ENCODE peak calls at places on chromosome 6, in six cellular contexts. S, U, X, N, V and P are unnamed samples.

GRCh38 chr6:164005312-164005711 is 590.8 kb downstream of the QKI start:
- DNase-seq in V (no peak), U (no peak), S (no peak), X (no peak), N (no peak), P (no peak)

GRCh38 chr6:148461247-148461646 is 118.6 kb downstream of the SASH1 start:
- DNase-seq in S (no peak), X (no peak), V (no peak), N (no peak), U (no peak), P (no peak)

GRCh38 chr6:41573268-41573667 is 27.1 kb downstream of the FOXP4 start:
- DNase-seq in S (no peak), U (no peak), N (no peak), V (no peak), X (no peak), P (no peak)

GRCh38 chr6:15628499-15629131 is 34.2 kb downstream of the DTNBP1 start:
- DNase-seq in U (no peak), V (no peak), N (peak; percentile 70), S (no peak), X (no peak), P (no peak)

GRCh38 chr6:132968419-132968950 is 154.1 kb downstream of the RPS12 start:
- DNase-seq in X (no peak), U (no peak), N (no peak), V (no peak), S (no peak), P (no peak)

GRCh38 chr6:47041741-47042140 is 391 bp downstream of the ADGRF1 start:
- DNase-seq in V (no peak), X (no peak), U (no peak), N (no peak), S (no peak), P (no peak)

GRCh38 chr6:169689247-169689646 is 12.6 kb downstream of the WDR27 start:
- DNase-seq in U (no peak), V (no peak), S (no peak), X (no peak), N (no peak), P (no peak)

GRCh38 chr6:47161176-47161687 is 119.1 kb upstream of the ADGRF1 start:
- DNase-seq in V (no peak), U (no peak), S (peak; percentile 60), X (no peak), N (no peak), P (no peak)

GRCh38 chr6:20953019-20953418 is 418.8 kb downstream of the CDKAL1 start:
- DNase-seq in X (no peak), U (peak; percentile 95), V (no peak), S (no peak), N (no peak), P (no peak)

GRCh38 chr6:42163941-42164340 is 9.2 kb upstream of the GUCA1A start:
- DNase-seq in N (no peak), V (no peak), X (no peak), S (no peak), U (no peak), P (no peak)

GRCh38 chr6:13487122-13488014 is at the start of gene GFOD1:
- DNase-seq in V (peak; percentile 39), S (peak; percentile 77), U (peak; percentile 84), N (peak; percentile 96), X (peak; percentile 63), P (peak; percentile 83)

GRCh38 chr6:157152544-157152943 is 170.8 kb downstream of the TMEM242 start:
- DNase-seq in X (no peak), S (no peak), N (no peak), V (no peak), U (no peak), P (no peak)

GRCh38 chr6:75863001-75863400 is 114.0 kb downstream of the MYO6 start:
- DNase-seq in N (no peak), U (no peak), X (no peak), V (no peak), S (no peak), P (no peak)

GRCh38 chr6:136539967-136540366 is 10.3 kb downstream of the MAP7 start:
- DNase-seq in U (no peak), X (no peak), N (no peak), S (no peak), V (no peak), P (no peak)

GRCh38 chr6:106281088-106281487 is 44.5 kb downstream of the ATG5 start:
- DNase-seq in V (no peak), S (no peak), X (no peak), N (no peak), U (no peak), P (no peak)

GRCh38 chr6:163327165-163327880 is 87.2 kb upstream of the QKI start:
- DNase-seq in N (no peak), X (no peak), V (no peak), U (no peak), S (no peak), P (no peak)

GRCh38 chr6:130717657-130718056 is 109.5 kb upstream of the SMLR1 start:
- DNase-seq in V (no peak), X (no peak), S (no peak), U (no peak), N (no peak), P (no peak)

GRCh38 chr6:56677559-56677958 is 34.9 kb upstream of the DST start:
- DNase-seq in N (no peak), X (no peak), S (no peak), V (no peak), U (no peak), P (no peak)

GRCh38 chr6:14784596-14785360 is 461.1 kb upstream of the JARID2 start:
- DNase-seq in N (no peak), X (no peak), V (peak; percentile 90), S (no peak), U (no peak), P (peak; percentile 60)

GRCh38 chr6:158069800-158070195 is 88.1 kb downstream of the SYNJ2 start:
- DNase-seq in N (no peak), S (no peak), V (no peak), X (no peak), U (peak; percentile 90), P (no peak)

GRCh38 chr6:112372213-112372806 is 25.2 kb downstream of the RFPL4B start:
- DNase-seq in V (no peak), U (peak; percentile 49), S (peak; percentile 9), N (no peak), X (no peak), P (no peak)

GRCh38 chr6:5671604-5672559 is 334.8 kb downstream of the NRN1 start:
- DNase-seq in V (no peak), N (no peak), S (peak; percentile 1), X (no peak), U (no peak), P (no peak)

GRCh38 chr6:46894429-46894828 is 27.3 kb downstream of the ADGRF5 start:
- DNase-seq in V (no peak), S (no peak), N (no peak), U (no peak), X (no peak), P (no peak)

GRCh38 chr6:109978174-109979032 is at the start of gene GPR6:
- DNase-seq in U (peak; percentile 50), V (no peak), N (peak; percentile 56), S (peak; percentile 11), X (peak; percentile 24), P (peak; percentile 95)

GRCh38 chr6:145652572-145652971 is 82.7 kb downstream of the EPM2A start:
- DNase-seq in V (no peak), X (no peak), S (no peak), N (no peak), U (no peak), P (no peak)

GRCh38 chr6:13630499-13630898 is 15.4 kb downstream of the NOL7 start:
- DNase-seq in X (no peak), U (no peak), N (no peak), S (no peak), V (no peak), P (no peak)

GRCh38 chr6:157585274-157586087 is 204.5 kb downstream of the ZDHHC14 start:
- DNase-seq in V (no peak), N (no peak), X (no peak), U (no peak), S (no peak), P (no peak)

GRCh38 chr6:161631676-161632194 is 357.9 kb upstream of the AGPAT4 start:
- DNase-seq in U (peak; percentile 6), V (no peak), S (no peak), X (no peak), N (no peak), P (no peak)

GRCh38 chr6:159079367-159079766 is 34.6 kb upstream of the TAGAP start:
- DNase-seq in N (no peak), U (no peak), S (no peak), V (no peak), X (no peak), P (no peak)

GRCh38 chr6:26094036-26094435 is 6.8 kb downstream of the HFE start:
- DNase-seq in S (no peak), X (no peak), V (no peak), N (no peak), U (no peak), P (no peak)
- TF ChIP-seq JUN in S (no peak), X (no peak), V (no peak), N (no peak), U (no peak), P (no peak)

GRCh38 chr6:140636698-140637402 is 1262.4 kb upstream of the CITED2 start:
- DNase-seq in S (no peak), N (no peak), V (peak; percentile 9), U (no peak), X (no peak), P (no peak)

GRCh38 chr6:140641412-140641811 is 1267.0 kb upstream of the CITED2 start:
- DNase-seq in U (no peak), S (no peak), N (no peak), X (no peak), V (no peak), P (no peak)

GRCh38 chr6:140636237-140636636 is 1261.8 kb upstream of the CITED2 start:
- DNase-seq in N (no peak), X (no peak), V (no peak), U (no peak), S (no peak), P (no peak)
- TF ChIP-seq JUN in N (no peak), X (no peak), V (no peak), U (no peak), S (no peak), P (no peak)

DNA sequence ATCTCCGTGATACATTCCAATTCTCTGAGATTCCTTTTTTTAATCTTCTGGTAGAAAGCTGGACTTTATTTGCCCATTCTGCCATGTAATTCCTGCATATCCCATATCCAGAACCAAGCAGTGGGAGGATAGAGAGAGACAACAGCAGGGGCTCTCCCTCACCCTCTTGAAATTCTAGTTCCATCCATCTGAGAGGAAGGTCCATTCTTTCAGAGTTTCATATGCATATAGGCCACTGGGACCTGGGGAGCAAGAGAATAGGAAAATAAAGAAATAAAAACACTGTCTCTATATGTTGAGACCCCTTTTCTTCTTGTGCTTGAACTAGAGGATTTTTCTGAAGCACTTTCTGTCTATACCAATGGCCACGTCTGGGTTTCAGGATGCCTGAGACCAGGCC is 147.9 kb upstream of the STMND1 start:
- DNase-seq in V (no peak), U (no peak), S (no peak), N (no peak), X (no peak), P (no peak)
- TF ChIP-seq JUN in V (no peak), U (no peak), S (no peak), N (no peak), X (no peak), P (no peak)

GRCh38 chr6:165468836-165469235 is 159.4 kb upstream of the C6orf118 start:
- DNase-seq in X (no peak), S (no peak), U (no peak), N (no peak), V (no peak), P (no peak)
- TF ChIP-seq JUN in X (no peak), S (no peak), U (no peak), N (no peak), V (no peak), P (no peak)